ENCODE peak calls at places on chromosome 3, in nine cellular contexts. D, Q, M, G, I, S, J, O and T are unnamed samples. For H3K27me3, the result is how much of the 10 kb centered on the place peaks cover.

GRCh38 chr3:20352547-20353164 is 166.7 kb upstream of the SGO1 start:
- DNase-seq in O (no peak), M (no peak), I (no peak), S (no peak), G (no peak), D (no peak), J (no peak), Q (no peak), T (no peak)

GRCh38 chr3:66463734-66464511 is 36.9 kb downstream of the LRIG1 start:
- DNase-seq in I (no peak), J (no peak), G (no peak), Q (no peak), D (no peak), M (no peak), O (no peak), S (no peak), T (no peak)

GRCh38 chr3:58661836-58662235 is 4.7 kb downstream of the FAM3D start:
- DNase-seq in J (no peak), Q (peak), O (no peak), S (no peak), I (no peak), M (no peak), D (no peak), G (no peak), T (no peak)

GRCh38 chr3:128083396-128083795 is 31.2 kb downstream of the SEC61A1 start:
- DNase-seq in I (no peak), O (no peak), D (no peak), S (no peak), J (peak), G (no peak), M (no peak), Q (no peak), T (no peak)

GRCh38 chr3:108035751-108036150 is 55.1 kb downstream of the CD47 start:
- DNase-seq in D (no peak), M (no peak), G (no peak), J (no peak), I (no peak), O (no peak), Q (no peak), S (no peak), T (no peak)

GRCh38 chr3:98784666-98785600 is 21.8 kb downstream of the ST3GAL6 start:
- DNase-seq in M (no peak), D (no peak), I (peak), Q (no peak), O (no peak), J (no peak), S (no peak), G (no peak), T (no peak)

GRCh38 chr3:45819543-45819942 is 22.4 kb downstream of the LZTFL1 start:
- DNase-seq in D (no peak), Q (no peak), O (no peak), M (no peak), G (no peak), I (peak), S (no peak), J (no peak), T (no peak)

GRCh38 chr3:195162033-195162669 is 108.8 kb downstream of the XXYLT1 start:
- DNase-seq in Q (no peak), J (peak), G (no peak), S (peak), D (peak), O (no peak), M (no peak), I (no peak), T (no peak)

GRCh38 chr3:157170861-157171260 is 10.9 kb upstream of the CCNL1 start:
- DNase-seq in M (no peak), J (no peak), O (no peak), Q (no peak), G (no peak), I (no peak), D (no peak), S (no peak), T (no peak)

GRCh38 chr3:26104856-26105255 is 315.0 kb downstream of the OXSM start:
- DNase-seq in D (no peak), I (no peak), Q (no peak), M (no peak), S (no peak), O (no peak), J (no peak), G (no peak), T (no peak)

GRCh38 chr3:69364354-69364753 is 21.5 kb downstream of the FRMD4B start:
- DNase-seq in G (no peak), Q (no peak), M (no peak), O (no peak), I (no peak), D (no peak), S (no peak), J (no peak), T (no peak)

GRCh38 chr3:100581650-100582049 is 27.8 kb upstream of the ADGRG7 start:
- DNase-seq in O (no peak), J (no peak), M (no peak), Q (no peak), I (peak), G (no peak), S (no peak), D (no peak), T (no peak)

GRCh38 chr3:6254490-6254889 is 606.4 kb upstream of the GRM7 start:
- DNase-seq in D (no peak), M (no peak), I (no peak), J (no peak), O (no peak), Q (no peak), S (no peak), G (no peak), T (no peak)

GRCh38 chr3:160577551-160578195 is 12.3 kb upstream of the KPNA4 start:
- DNase-seq in I (peak), M (no peak), Q (no peak), D (no peak), S (no peak), G (no peak), O (peak), J (no peak), T (no peak)

GRCh38 chr3:38327335-38328009 is 19.1 kb upstream of the XYLB start:
- DNase-seq in O (peak), G (no peak), I (peak), S (no peak), Q (no peak), D (no peak), M (no peak), J (no peak), T (no peak)

GRCh38 chr3:127588675-127589577 is 1.6 kb downstream of the TPRA1 start:
- DNase-seq in Q (no peak), I (peak), S (no peak), G (peak), O (no peak), J (no peak), D (no peak), M (no peak), T (no peak)

GRCh38 chr3:10666621-10667020 is 149.4 kb upstream of the SLC6A11 start:
- DNase-seq in J (no peak), O (no peak), M (no peak), G (peak), D (no peak), I (no peak), Q (no peak), S (peak), T (no peak)

GRCh38 chr3:194731496-194732073 is 45.9 kb downstream of the FAM43A start:
- DNase-seq in S (no peak), I (no peak), D (no peak), J (no peak), Q (no peak), M (no peak), G (no peak), O (no peak), T (no peak)

GRCh38 chr3:65734792-65735191 is 303.9 kb downstream of the MAGI1 start:
- DNase-seq in S (no peak), G (no peak), M (no peak), I (no peak), O (no peak), Q (no peak), D (no peak), J (no peak), T (no peak)

GRCh38 chr3:46845397-46845859 is 17.8 kb downstream of the MYL3 start:
- DNase-seq in J (peak), G (peak), M (no peak), S (peak), O (no peak), I (peak), D (no peak), Q (peak), T (no peak)

GRCh38 chr3:175003590-175003989 is 144.5 kb downstream of the NAALADL2 start:
- DNase-seq in I (no peak), S (no peak), D (no peak), O (no peak), J (no peak), G (no peak), M (no peak), Q (no peak), T (no peak)

GRCh38 chr3:188975612-188976314 is 196.0 kb upstream of the TPRG1 start:
- DNase-seq in D (no peak), J (no peak), Q (no peak), G (no peak), O (no peak), I (peak), M (no peak), S (no peak), T (no peak)

GRCh38 chr3:118734664-118735063 is 300.0 kb downstream of the IGSF11 start:
- DNase-seq in O (no peak), J (no peak), S (no peak), G (no peak), M (no peak), I (no peak), D (no peak), Q (no peak), T (no peak)

GRCh38 chr3:187025254-187025655 is 94.9 kb downstream of the ST6GAL1 start:
- DNase-seq in I (no peak), Q (no peak), M (no peak), O (no peak), J (no peak), D (no peak), G (no peak), S (no peak), T (no peak)

GRCh38 chr3:187024561-187025226 is 94.4 kb downstream of the ST6GAL1 start:
- DNase-seq in I (no peak), M (no peak), Q (no peak), S (no peak), D (no peak), G (no peak), J (no peak), O (no peak), T (no peak)

GRCh38 chr3:187026321-187026678 is 96.0 kb downstream of the ST6GAL1 start:
- DNase-seq in G (no peak), J (no peak), Q (no peak), M (no peak), D (no peak), S (no peak), O (no peak), I (no peak), T (no peak)

GRCh38 chr3:187027531-187027936 is 97.2 kb downstream of the ST6GAL1 start:
- DNase-seq in M (no peak), D (no peak), Q (no peak), I (no peak), G (no peak), O (no peak), S (no peak), J (no peak), T (no peak)

GRCh38 chr3:187025656-187026320 is 95.5 kb downstream of the ST6GAL1 start:
- DNase-seq in G (no peak), M (no peak), J (no peak), S (no peak), O (no peak), I (no peak), D (no peak), Q (no peak), T (no peak)
- TF ChIP-seq POLR2A in G (no peak), M (no peak), J (no peak), S (no peak), O (no peak), I (no peak), D (no peak), Q (no peak), T (no peak)

DNA sequence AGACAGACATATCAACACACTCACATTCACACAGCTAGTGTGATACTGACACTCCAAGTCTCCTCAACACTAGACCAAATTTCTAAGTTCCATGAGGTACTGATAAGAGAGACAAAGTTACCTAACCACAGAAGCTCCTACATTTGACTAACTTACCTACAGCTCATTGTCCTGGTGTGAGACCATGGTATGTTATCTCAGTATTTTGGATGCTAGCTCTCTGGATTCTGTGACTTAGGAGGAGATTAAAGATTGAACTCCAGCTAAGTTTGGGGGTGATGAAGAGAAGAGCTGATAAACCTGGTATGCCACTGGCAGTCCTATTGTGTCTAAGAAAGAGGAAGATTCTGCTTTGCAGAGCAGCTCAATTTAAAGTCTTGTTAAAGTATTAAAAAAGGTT is 144.0 kb upstream of the MYRIP start:
- DNase-seq in M (no peak), S (no peak), G (no peak), Q (no peak), O (no peak), J (no peak), D (no peak), I (no peak), T (no peak)
- H3K27me3 ChIP-seq in M (under half), S (under half), G (under half), Q (under half), O (under half), J (under half), D (under half), I (under half), T (under half)

DNA sequence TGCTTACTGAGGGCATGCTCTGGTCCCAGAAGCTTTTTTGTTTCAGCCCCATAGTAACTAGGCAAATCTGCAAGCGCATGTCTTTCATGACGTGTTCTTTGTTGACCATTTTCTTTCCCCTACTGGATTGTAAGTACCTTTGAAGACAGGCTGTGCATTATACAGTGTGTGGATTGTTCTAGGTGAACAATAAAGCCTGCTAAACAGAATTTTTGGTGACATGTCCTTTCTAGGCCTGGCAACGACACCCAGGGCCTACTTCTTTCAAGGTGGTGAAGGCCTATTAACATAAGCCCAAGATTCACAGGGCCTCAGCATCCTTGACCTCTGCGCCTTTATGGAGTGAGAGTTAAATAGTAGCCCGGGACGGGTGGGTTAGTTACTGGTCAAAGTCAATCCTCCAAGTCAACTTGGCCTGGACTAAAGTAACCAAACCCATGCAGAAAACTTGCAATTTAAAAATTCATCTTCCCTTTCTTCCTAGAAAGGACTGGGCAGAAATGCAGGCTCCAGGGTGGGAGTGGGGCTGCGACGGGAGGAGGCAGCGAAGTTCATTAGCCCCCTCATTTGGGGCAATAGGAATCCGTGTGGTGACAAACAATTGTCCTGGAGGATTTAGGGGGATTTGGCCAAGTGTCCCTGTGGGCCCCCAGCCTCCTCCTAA is 37.6 kb upstream of the TRIM71 start:
- DNase-seq in D (no peak), M (peak), Q (peak), J (no peak), S (no peak), I (no peak), O (no peak), G (no peak), T (no peak)
- H3K4me3 ChIP-seq in D (peak), M (peak), Q (no peak), J (no peak), S (no peak), I (no peak), O (peak), G (peak), T (peak)

GRCh38 chr3:73827204-73827603 is 202.5 kb upstream of the PDZRN3 start:
- DNase-seq in O (no peak), S (no peak), D (no peak), M (no peak), G (no peak), I (no peak), J (no peak), Q (no peak), T (no peak)

GRCh38 chr3:73832426-73832825 is 207.7 kb upstream of the PDZRN3 start:
- DNase-seq in G (no peak), I (no peak), M (no peak), O (no peak), J (no peak), D (no peak), Q (no peak), S (peak), T (no peak)

GRCh38 chr3:73827658-73828313 is 203.0 kb upstream of the PDZRN3 start:
- DNase-seq in M (no peak), I (peak), S (no peak), O (no peak), J (no peak), Q (no peak), D (no peak), G (no peak), T (no peak)
- TF ChIP-seq POLR2A in M (no peak), I (no peak), S (no peak), O (no peak), J (no peak), Q (no peak), D (no peak), G (no peak), T (no peak)

GRCh38 chr3:184571750-184572377 is 10.3 kb downstream of the EPHB3 start:
- DNase-seq in G (no peak), J (no peak), S (no peak), Q (no peak), I (no peak), M (no peak), D (no peak), O (no peak), T (no peak)

GRCh38 chr3:184570501-184570900 is 8.9 kb downstream of the EPHB3 start:
- DNase-seq in D (no peak), M (no peak), Q (no peak), O (no peak), S (no peak), G (peak), J (no peak), I (no peak), T (no peak)

GRCh38 chr3:184574552-184575430 is 13.2 kb downstream of the EPHB3 start:
- DNase-seq in D (no peak), M (no peak), J (no peak), O (no peak), I (no peak), Q (no peak), S (no peak), G (no peak), T (no peak)

GRCh38 chr3:184570035-184570434 is 8.4 kb downstream of the EPHB3 start:
- DNase-seq in J (no peak), M (no peak), G (no peak), Q (no peak), I (no peak), O (no peak), S (no peak), D (no peak), T (no peak)

DNA sequence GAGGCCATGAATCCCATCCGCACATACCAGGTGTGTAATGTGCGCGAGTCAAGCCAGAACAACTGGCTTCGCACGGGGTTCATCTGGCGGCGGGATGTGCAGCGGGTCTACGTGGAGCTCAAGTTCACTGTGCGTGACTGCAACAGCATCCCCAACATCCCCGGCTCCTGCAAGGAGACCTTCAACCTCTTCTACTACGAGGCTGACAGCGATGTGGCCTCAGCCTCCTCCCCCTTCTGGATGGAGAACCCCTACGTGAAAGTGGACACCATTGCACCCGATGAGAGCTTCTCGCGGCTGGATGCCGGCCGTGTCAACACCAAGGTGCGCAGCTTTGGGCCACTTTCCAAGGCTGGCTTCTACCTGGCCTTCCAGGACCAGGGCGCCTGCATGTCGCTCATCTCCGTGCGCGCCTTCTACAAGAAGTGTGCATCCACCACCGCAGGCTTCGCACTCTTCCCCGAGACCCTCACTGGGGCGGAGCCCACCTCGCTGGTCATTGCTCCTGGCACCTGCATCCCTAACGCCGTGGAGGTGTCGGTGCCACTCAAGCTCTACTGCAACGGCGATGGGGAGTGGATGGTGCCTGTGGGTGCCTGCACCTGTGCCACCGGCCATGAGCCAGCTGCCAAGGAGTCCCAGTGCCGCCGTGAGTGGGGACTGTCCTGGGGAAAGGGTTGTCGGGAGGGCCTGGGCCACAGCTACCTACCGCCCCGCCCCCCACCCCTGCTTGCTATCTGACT is 11.1 kb downstream of the EPHB3 start:
- DNase-seq in O (no peak), S (no peak), J (no peak), Q (no peak), I (no peak), G (peak), D (no peak), M (no peak), T (no peak)
- H3K27me3 ChIP-seq in O (under half), S (under half), J (under half), Q (under half), I (under half), G (under half), D (under half), M (under half), T (under half)

DNA sequence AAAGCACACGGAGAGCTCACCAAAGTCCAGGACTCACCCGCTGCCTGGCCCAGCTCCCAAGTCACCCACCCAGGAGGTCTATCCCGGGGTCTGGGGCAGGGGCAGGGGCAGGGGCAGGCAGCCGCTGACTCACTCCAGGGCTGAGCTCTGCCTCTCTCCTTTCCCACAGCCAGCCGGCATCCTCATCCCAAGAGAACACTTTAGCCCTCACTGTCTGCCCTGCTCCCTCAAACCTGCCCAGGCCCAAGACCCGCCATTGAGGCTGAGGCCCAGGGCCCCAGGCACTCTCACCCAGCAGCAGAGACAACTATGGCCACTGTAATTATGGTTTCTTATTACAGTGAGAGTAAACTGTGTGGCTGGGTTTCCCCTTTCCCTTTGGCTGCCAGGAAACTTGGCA is 53.1 kb downstream of the IQSEC1 start:
- DNase-seq in Q (peak), I (no peak), G (no peak), J (no peak), D (peak), M (no peak), O (no peak), S (no peak), T (no peak)
- H3K4me3 ChIP-seq in Q (no peak), I (no peak), G (no peak), J (no peak), D (peak), M (no peak), O (no peak), S (no peak), T (no peak)

GRCh38 chr3:146160233-146160963 is 586 bp downstream of the PLOD2 start:
- DNase-seq in M (peak), D (no peak), I (peak), S (peak), J (peak), G (no peak), Q (peak), O (peak), T (no peak)
- TF ChIP-seq POLR2A in M (peak), D (peak), I (peak), S (peak), J (no peak), G (no peak), Q (peak), O (no peak), T (no peak)

GRCh38 chr3:183131186-183131585 is 31.3 kb downstream of the LAMP3 start:
- DNase-seq in G (no peak), S (no peak), O (no peak), J (no peak), M (no peak), I (no peak), D (no peak), Q (no peak), T (no peak)
- H3K27me3 ChIP-seq in G (under half), S (under half), O (under half), J (under half), M (under half), I (under half), D (under half), Q (under half), T (under half)